ENCODE peak calls at places on chromosomes 16 and 17, in eight cellular contexts. One of them, this sample, is unnamed.

GRCh38 chr16:25299792-25300590 is 42.3 kb upstream of the ZKSCAN2 start:
- DNase-seq in prostate gland: no peak
- DNase-seq in sigmoid colon: no peak
- DNase-seq in transverse colon: no peak
- DNase-seq in vagina: no peak
- DNase-seq in breast epithelium: no peak
- DNase-seq in stomach: no peak
- DNase-seq in endothelial cell of umbilical vein: no peak
- DNase-seq in this sample: no peak

GRCh38 chr17:77441130-77441920 is 300.6 kb downstream of the SEC14L1 start:
- DNase-seq in prostate gland: no peak
- DNase-seq in sigmoid colon: no peak
- DNase-seq in transverse colon: peak
- DNase-seq in vagina: no peak
- DNase-seq in breast epithelium: no peak
- DNase-seq in stomach: no peak
- DNase-seq in endothelial cell of umbilical vein: no peak
- DNase-seq in this sample: no peak

GRCh38 chr17:8479431-8479947 is 43.8 kb downstream of the NDEL1 start:
- DNase-seq in prostate gland: no peak
- DNase-seq in sigmoid colon: peak
- DNase-seq in transverse colon: no peak
- DNase-seq in vagina: no peak
- DNase-seq in breast epithelium: no peak
- DNase-seq in stomach: no peak
- DNase-seq in endothelial cell of umbilical vein: no peak
- DNase-seq in this sample: no peak

GRCh38 chr17:48993305-48993704 is 3.9 kb upstream of the IGF2BP1 start:
- DNase-seq in prostate gland: no peak
- DNase-seq in sigmoid colon: no peak
- DNase-seq in transverse colon: no peak
- DNase-seq in vagina: no peak
- DNase-seq in breast epithelium: no peak
- DNase-seq in stomach: no peak
- DNase-seq in endothelial cell of umbilical vein: no peak
- DNase-seq in this sample: no peak

GRCh38 chr17:8126306-8127066 is 2.6 kb upstream of the HES7 start:
- DNase-seq in prostate gland: peak
- DNase-seq in sigmoid colon: no peak
- DNase-seq in transverse colon: peak
- DNase-seq in vagina: no peak
- DNase-seq in breast epithelium: no peak
- DNase-seq in stomach: no peak
- DNase-seq in endothelial cell of umbilical vein: peak
- DNase-seq in this sample: no peak

GRCh38 chr16:87706278-87707000 is 59.3 kb downstream of the KLHDC4 start:
- DNase-seq in prostate gland: no peak
- DNase-seq in sigmoid colon: no peak
- DNase-seq in transverse colon: no peak
- DNase-seq in vagina: no peak
- DNase-seq in breast epithelium: no peak
- DNase-seq in stomach: no peak
- DNase-seq in endothelial cell of umbilical vein: no peak
- DNase-seq in this sample: no peak

GRCh38 chr16:3919413-3919812 is 38.9 kb upstream of the CREBBP start:
- DNase-seq in prostate gland: no peak
- DNase-seq in sigmoid colon: peak
- DNase-seq in transverse colon: no peak
- DNase-seq in vagina: no peak
- DNase-seq in breast epithelium: peak
- DNase-seq in stomach: no peak
- DNase-seq in endothelial cell of umbilical vein: no peak
- DNase-seq in this sample: no peak

GRCh38 chr16:72884037-72884436 is 163.9 kb downstream of the ZFHX3 start:
- DNase-seq in prostate gland: no peak
- DNase-seq in sigmoid colon: no peak
- DNase-seq in transverse colon: no peak
- DNase-seq in vagina: no peak
- DNase-seq in breast epithelium: no peak
- DNase-seq in stomach: no peak
- DNase-seq in endothelial cell of umbilical vein: no peak
- DNase-seq in this sample: no peak

GRCh38 chr17:76585048-76585648 is 512 bp downstream of the ST6GALNAC2 start:
- DNase-seq in prostate gland: no peak
- DNase-seq in sigmoid colon: peak
- DNase-seq in transverse colon: peak
- DNase-seq in vagina: no peak
- DNase-seq in breast epithelium: no peak
- DNase-seq in stomach: peak
- DNase-seq in endothelial cell of umbilical vein: no peak
- DNase-seq in this sample: no peak

DNA sequence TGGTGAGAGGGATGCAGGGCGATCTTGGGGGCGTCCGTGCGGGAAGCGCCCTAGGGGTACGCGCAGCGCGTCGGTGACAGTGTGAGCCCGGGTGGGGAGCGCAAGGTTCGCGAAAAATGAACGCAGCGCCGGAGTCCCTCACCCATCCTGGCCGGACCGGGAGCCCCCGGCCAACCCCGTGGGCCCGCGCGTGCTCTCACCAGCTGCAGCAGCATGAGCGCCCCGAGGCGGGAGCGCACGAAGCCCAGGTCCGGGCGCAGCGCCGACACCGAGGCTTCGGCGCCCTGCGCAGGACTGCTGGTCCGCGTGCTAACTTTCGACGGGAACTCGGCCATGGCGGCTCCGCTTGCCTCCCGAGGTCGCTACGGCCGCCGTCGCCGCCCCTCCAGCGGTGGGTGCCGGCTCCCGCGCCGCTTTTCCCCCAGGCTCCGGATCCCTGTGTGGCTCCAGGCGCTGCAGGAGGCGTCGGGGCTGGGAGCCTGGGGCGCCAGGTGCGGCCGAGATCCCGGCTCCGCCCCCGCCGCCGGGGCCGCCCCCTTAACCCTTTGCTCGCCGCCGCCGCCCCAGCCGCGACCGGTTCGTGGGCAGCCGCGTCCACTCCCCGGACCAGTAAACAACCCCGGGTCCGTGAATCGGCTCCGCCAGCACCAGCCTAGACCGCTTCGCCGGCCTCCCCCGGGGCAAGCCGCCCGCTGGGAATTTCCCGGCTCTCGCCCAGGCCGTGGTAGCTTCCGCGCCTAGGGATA is at the start of gene PLLP:
- DNase-seq in prostate gland: no peak
- DNase-seq in sigmoid colon: peak
- DNase-seq in transverse colon: peak
- DNase-seq in vagina: no peak
- DNase-seq in breast epithelium: no peak
- DNase-seq in stomach: peak
- DNase-seq in endothelial cell of umbilical vein: peak
- DNase-seq in this sample: no peak
- TF ChIP-seq POLR2AphosphoS5 in prostate gland: no peak
- TF ChIP-seq POLR2AphosphoS5 in sigmoid colon: no peak
- TF ChIP-seq POLR2AphosphoS5 in transverse colon: no peak
- TF ChIP-seq POLR2AphosphoS5 in vagina: no peak
- TF ChIP-seq POLR2AphosphoS5 in breast epithelium: no peak
- TF ChIP-seq POLR2AphosphoS5 in stomach: peak
- TF ChIP-seq POLR2AphosphoS5 in endothelial cell of umbilical vein: no peak
- TF ChIP-seq POLR2AphosphoS5 in this sample: no peak

DNA sequence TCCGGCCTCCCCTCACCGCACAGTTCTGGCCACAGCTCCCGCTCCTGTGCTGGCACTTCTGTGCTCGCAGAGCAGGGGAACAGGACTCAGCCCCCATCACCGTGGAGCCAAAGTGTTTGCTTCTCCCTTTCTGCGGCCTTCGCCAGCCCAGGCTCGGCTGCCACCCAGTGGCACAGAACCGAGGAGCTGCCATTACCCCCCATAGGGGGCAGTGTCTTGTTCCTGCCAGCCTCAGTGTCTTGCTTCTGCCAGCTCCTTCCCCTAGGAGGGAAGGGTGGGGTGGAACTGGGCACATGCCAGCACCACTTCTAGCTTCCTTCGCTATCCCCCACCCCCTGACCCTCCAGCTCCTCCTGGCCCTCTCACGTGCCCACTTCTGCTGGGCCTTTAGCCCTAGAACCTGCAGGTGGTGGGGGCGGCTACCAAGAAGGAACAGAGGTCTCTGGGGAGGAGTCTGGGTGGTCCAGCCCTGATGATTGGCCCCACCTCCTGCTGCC is 645 bp upstream of the ELMO3 start:
- DNase-seq in prostate gland: peak
- DNase-seq in sigmoid colon: no peak
- DNase-seq in transverse colon: peak
- DNase-seq in vagina: no peak
- DNase-seq in breast epithelium: no peak
- DNase-seq in stomach: peak
- DNase-seq in endothelial cell of umbilical vein: peak
- DNase-seq in this sample: no peak
- TF ChIP-seq CTCF in prostate gland: no peak
- TF ChIP-seq CTCF in sigmoid colon: peak
- TF ChIP-seq CTCF in transverse colon: peak
- TF ChIP-seq CTCF in vagina: peak
- TF ChIP-seq CTCF in breast epithelium: peak
- TF ChIP-seq CTCF in stomach: peak
- TF ChIP-seq CTCF in endothelial cell of umbilical vein: peak
- TF ChIP-seq CTCF in this sample: peak

GRCh38 chr17:81391964-81392908 is 3.0 kb upstream of the BAHCC1 start:
- DNase-seq in prostate gland: no peak
- DNase-seq in sigmoid colon: peak
- DNase-seq in transverse colon: peak
- DNase-seq in vagina: no peak
- DNase-seq in breast epithelium: no peak
- DNase-seq in stomach: no peak
- DNase-seq in endothelial cell of umbilical vein: peak
- DNase-seq in this sample: no peak
- TF ChIP-seq POLR2AphosphoS5 in prostate gland: peak
- TF ChIP-seq POLR2AphosphoS5 in sigmoid colon: peak
- TF ChIP-seq POLR2AphosphoS5 in transverse colon: peak
- TF ChIP-seq POLR2AphosphoS5 in vagina: peak
- TF ChIP-seq POLR2AphosphoS5 in breast epithelium: peak
- TF ChIP-seq POLR2AphosphoS5 in stomach: peak
- TF ChIP-seq POLR2AphosphoS5 in endothelial cell of umbilical vein: no peak
- TF ChIP-seq POLR2AphosphoS5 in this sample: peak

GRCh38 chr16:58198739-58199411 is 969 bp upstream of the CSNK2A2 start:
- DNase-seq in prostate gland: no peak
- DNase-seq in sigmoid colon: no peak
- DNase-seq in transverse colon: no peak
- DNase-seq in vagina: no peak
- DNase-seq in breast epithelium: no peak
- DNase-seq in stomach: no peak
- DNase-seq in endothelial cell of umbilical vein: no peak
- DNase-seq in this sample: no peak

GRCh38 chr16:58196898-58197313 is 1.0 kb downstream of the CSNK2A2 start:
- DNase-seq in prostate gland: no peak
- DNase-seq in sigmoid colon: no peak
- DNase-seq in transverse colon: no peak
- DNase-seq in vagina: no peak
- DNase-seq in breast epithelium: no peak
- DNase-seq in stomach: no peak
- DNase-seq in endothelial cell of umbilical vein: peak
- DNase-seq in this sample: no peak

GRCh38 chr16:58197314-58198012 is 443 bp downstream of the CSNK2A2 start:
- DNase-seq in prostate gland: no peak
- DNase-seq in sigmoid colon: no peak
- DNase-seq in transverse colon: no peak
- DNase-seq in vagina: no peak
- DNase-seq in breast epithelium: no peak
- DNase-seq in stomach: no peak
- DNase-seq in endothelial cell of umbilical vein: no peak
- DNase-seq in this sample: no peak

GRCh38 chr16:58200398-58200797 is 2.5 kb upstream of the CSNK2A2 start:
- DNase-seq in prostate gland: no peak
- DNase-seq in sigmoid colon: no peak
- DNase-seq in transverse colon: no peak
- DNase-seq in vagina: no peak
- DNase-seq in breast epithelium: no peak
- DNase-seq in stomach: no peak
- DNase-seq in endothelial cell of umbilical vein: no peak
- DNase-seq in this sample: no peak

GRCh38 chr16:58198022-58198683 is at the start of gene CSNK2A2:
- DNase-seq in prostate gland: peak
- DNase-seq in sigmoid colon: peak
- DNase-seq in transverse colon: peak
- DNase-seq in vagina: no peak
- DNase-seq in breast epithelium: peak
- DNase-seq in stomach: peak
- DNase-seq in endothelial cell of umbilical vein: no peak
- DNase-seq in this sample: no peak
- TF ChIP-seq CTCF in prostate gland: peak
- TF ChIP-seq CTCF in sigmoid colon: peak
- TF ChIP-seq CTCF in transverse colon: peak
- TF ChIP-seq CTCF in vagina: no peak
- TF ChIP-seq CTCF in breast epithelium: peak
- TF ChIP-seq CTCF in stomach: peak
- TF ChIP-seq CTCF in endothelial cell of umbilical vein: peak
- TF ChIP-seq CTCF in this sample: peak

GRCh38 chr17:38400286-38400685 is 28.0 kb upstream of the ARHGAP23 start:
- DNase-seq in prostate gland: no peak
- DNase-seq in sigmoid colon: no peak
- DNase-seq in transverse colon: no peak
- DNase-seq in vagina: no peak
- DNase-seq in breast epithelium: no peak
- DNase-seq in stomach: no peak
- DNase-seq in endothelial cell of umbilical vein: no peak
- DNase-seq in this sample: no peak
- TF ChIP-seq POLR2AphosphoS5 in prostate gland: no peak
- TF ChIP-seq POLR2AphosphoS5 in sigmoid colon: no peak
- TF ChIP-seq POLR2AphosphoS5 in transverse colon: no peak
- TF ChIP-seq POLR2AphosphoS5 in vagina: no peak
- TF ChIP-seq POLR2AphosphoS5 in breast epithelium: no peak
- TF ChIP-seq POLR2AphosphoS5 in stomach: no peak
- TF ChIP-seq POLR2AphosphoS5 in endothelial cell of umbilical vein: no peak
- TF ChIP-seq POLR2AphosphoS5 in this sample: no peak

This sample was measured in esophagus muscularis mucosa.